ENCODE peak calls at places on chromosomes 1 and 21, in seven cellular contexts. Q, O, M, B, H, W and X are unnamed samples.
A peak's percentile ranks its signal among the peaks of the same experiment; 100 is the strongest.

GRCh38 chr1:7473223-7474142 is 297.6 kb upstream of the VAMP3 start:
- DNase-seq in H (no peak), Q (no peak), O (no peak), M (no peak), B (no peak), W (no peak), X (no peak)

GRCh38 chr1:7483634-7484383 is 287.3 kb upstream of the VAMP3 start:
- DNase-seq in H (no peak), W (no peak), Q (no peak), B (no peak), M (no peak), O (no peak), X (no peak)

GRCh38 chr1:90841477-90841876 is 124.4 kb upstream of the BARHL2 start:
- DNase-seq in M (no peak), Q (no peak), H (no peak), B (peak; percentile 20), W (no peak), O (peak; percentile 12), X (no peak)

GRCh38 chr1:99808391-99809115 is 41.6 kb upstream of the AGL start:
- DNase-seq in O (peak; percentile 44), Q (no peak), H (peak; percentile 11), B (peak; percentile 40), W (no peak), M (peak; percentile 46), X (no peak)

GRCh38 chr1:31102501-31102950 is 37.0 kb upstream of the PUM1 start:
- DNase-seq in M (peak; percentile 37), B (no peak), H (peak; percentile 49), Q (no peak), O (no peak), W (peak; percentile 19), X (no peak)

GRCh38 chr1:23283660-23284602 is 60.2 kb downstream of the HNRNPR start:
- DNase-seq in H (no peak), M (no peak), B (no peak), O (no peak), Q (no peak), W (no peak), X (no peak)

GRCh38 chr1:234775477-234776246 is 165.7 kb upstream of the IRF2BP2 start:
- DNase-seq in Q (no peak), H (no peak), M (peak; percentile 42), W (no peak), B (no peak), O (no peak), X (no peak)

GRCh38 chr1:230286166-230286889 is 139.8 kb downstream of the PGBD5 start:
- DNase-seq in M (no peak), Q (no peak), O (no peak), B (no peak), H (no peak), W (no peak), X (peak; percentile 59)

GRCh38 chr1:89781494-89782126 is 39.2 kb upstream of the LRRC8D start:
- DNase-seq in B (no peak), H (no peak), Q (no peak), W (no peak), O (no peak), M (no peak), X (no peak)

GRCh38 chr1:229579101-229579651 is 20.7 kb upstream of the ABCB10 start:
- DNase-seq in W (peak; percentile 61), Q (no peak), H (no peak), M (peak; percentile 50), O (peak; percentile 28), B (no peak), X (no peak)

GRCh38 chr1:154999651-155000474 is 2.7 kb upstream of the ZBTB7B start:
- DNase-seq in H (peak; percentile 70), O (peak; percentile 46), Q (no peak), M (peak; percentile 49), W (no peak), B (peak; percentile 61), X (peak; percentile 59)

GRCh38 chr21:28975401-28975800 is 17.3 kb downstream of the LTN1 start:
- DNase-seq in Q (no peak), O (no peak), W (no peak), B (no peak), M (no peak), H (no peak), X (no peak)

GRCh38 chr1:235473808-235474207 is 30.4 kb downstream of the B3GALNT2 start:
- DNase-seq in W (no peak), Q (no peak), O (no peak), B (no peak), H (no peak), M (no peak), X (no peak)

GRCh38 chr1:110605901-110606783 is at the start of gene KCNA2:
- DNase-seq in O (peak; percentile 63), M (no peak), H (peak; percentile 22), W (peak; percentile 53), B (peak; percentile 78), Q (peak; percentile 35), X (no peak)

GRCh38 chr1:48552420-48552819 is 80.4 kb upstream of the SPATA6 start:
- DNase-seq in B (no peak), Q (no peak), W (no peak), M (peak; percentile 24), H (no peak), O (no peak), X (no peak)

GRCh38 chr21:26469789-26470188 is 103.3 kb downstream of the CYYR1 start:
- DNase-seq in Q (no peak), H (no peak), M (peak; percentile 49), W (no peak), O (no peak), B (no peak), X (no peak)

GRCh38 chr1:81801834-81802531 is 1.2 kb downstream of the ADGRL2 start:
- DNase-seq in M (peak; percentile 40), B (peak; percentile 38), W (peak; percentile 29), Q (peak; percentile 20), H (no peak), O (peak; percentile 46), X (no peak)

DNA sequence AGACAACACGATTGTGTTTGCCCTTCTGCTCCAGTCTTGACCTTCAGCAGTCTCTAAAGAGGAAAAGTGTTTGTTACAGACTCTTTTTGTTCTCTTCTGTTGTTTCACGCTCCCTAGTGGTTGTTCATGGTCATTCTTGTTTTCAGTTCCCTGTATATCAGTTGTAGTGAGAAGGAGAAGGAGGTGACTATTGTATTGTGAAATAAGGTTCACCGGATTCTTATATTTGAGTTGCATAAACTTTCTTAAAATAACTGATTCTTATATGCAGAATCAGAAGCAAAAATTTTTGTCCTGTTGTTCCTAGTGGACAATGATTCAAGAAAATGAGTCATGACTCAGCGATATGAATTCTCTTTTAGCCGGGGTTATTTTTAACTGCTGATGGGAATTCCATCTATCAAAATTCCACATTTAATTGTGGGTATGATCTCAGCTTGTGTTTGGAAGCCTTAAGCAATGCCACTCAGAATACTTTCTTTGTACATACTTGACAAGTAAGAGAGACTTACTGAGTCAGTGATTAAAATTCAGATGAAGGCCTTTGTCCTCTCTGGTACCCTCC is 152.2 kb downstream of the CLEC20A start:
- DNase-seq in M (no peak), H (no peak), W (no peak), Q (no peak), O (no peak), B (no peak), X (no peak)
- TF ChIP-seq CTCF in M (peak; percentile 64), H (peak; percentile 46), W (peak; percentile 70), Q (no peak), O (no peak), B (peak; percentile 36), X (peak; percentile 80)

GRCh38 chr1:40650075-40650474 is 15.4 kb downstream of the RIMS3 start:
- DNase-seq in M (no peak), H (no peak), B (peak; percentile 43), Q (no peak), O (peak; percentile 51), W (no peak), X (no peak)
- TF ChIP-seq CTCF in M (peak; percentile 35), H (no peak), B (peak; percentile 47), Q (no peak), O (peak; percentile 31), W (peak; percentile 39), X (peak; percentile 51)

DNA sequence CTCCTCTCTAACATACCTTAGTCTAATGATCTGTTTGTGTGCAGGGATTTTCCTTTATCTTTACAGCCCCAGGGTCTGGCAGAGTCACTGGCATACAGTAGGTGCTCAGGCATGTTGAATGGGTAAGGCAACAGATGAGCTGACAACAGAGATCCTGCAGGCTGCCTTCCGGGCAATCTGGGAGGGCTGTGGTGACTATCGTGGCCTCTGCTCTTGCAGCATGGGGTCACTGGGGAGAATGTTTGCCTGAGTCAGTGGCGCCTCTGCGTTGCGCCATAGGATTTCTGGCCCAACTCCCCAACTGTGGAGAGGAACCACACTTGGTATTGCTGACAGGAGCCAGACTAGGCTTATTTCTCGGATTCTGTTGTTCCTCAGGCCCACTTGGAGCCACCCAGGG is 93.8 kb downstream of the LAMC2 start:
- DNase-seq in W (peak; percentile 41), Q (no peak), H (peak; percentile 32), B (no peak), M (peak; percentile 47), O (no peak), X (no peak)
- TF ChIP-seq CTCF in W (no peak), Q (no peak), H (no peak), B (no peak), M (no peak), O (no peak), X (no peak)

GRCh38 chr1:51284487-51284954 is 45.8 kb downstream of the TTC39A start:
- DNase-seq in B (no peak), H (peak; percentile 33), O (no peak), M (peak; percentile 87), Q (no peak), W (no peak), X (no peak)

GRCh38 chr1:51280321-51281096 is 44.4 kb downstream of the RNF11 start:
- DNase-seq in B (no peak), Q (no peak), W (no peak), M (no peak), H (no peak), O (no peak), X (no peak)

GRCh38 chr1:51283977-51284376 is 46.4 kb downstream of the TTC39A start:
- DNase-seq in W (no peak), O (no peak), Q (no peak), B (no peak), M (no peak), H (no peak), X (no peak)

GRCh38 chr1:51282605-51283004 is 46.5 kb downstream of the RNF11 start:
- DNase-seq in W (no peak), H (no peak), O (no peak), B (no peak), Q (no peak), M (no peak), X (no peak)

GRCh38 chr1:51281807-51282206 is 45.7 kb downstream of the RNF11 start:
- DNase-seq in W (no peak), B (no peak), H (no peak), Q (no peak), M (no peak), O (no peak), X (no peak)
- TF ChIP-seq CTCF in W (no peak), B (no peak), H (no peak), Q (no peak), M (no peak), O (no peak), X (no peak)

GRCh38 chr1:62334434-62334833 is 15.2 kb upstream of the KANK4 start:
- DNase-seq in Q (no peak), B (no peak), H (no peak), M (no peak), O (no peak), W (no peak), X (no peak)
- TF ChIP-seq CTCF in Q (peak; percentile 26), B (no peak), H (no peak), M (no peak), O (peak; percentile 45), W (no peak), X (peak; percentile 25)